ENCODE peak calls at places on chromosome 10, in four cellular contexts. K is SW480, D is NCI-H1092 treated with DMSO at 0.1 percent for 48 hours, S is HEK293T. E is an unnamed sample.

GRCh38 chr10:133453516-133454203 is at the start of gene SCART1:
- DNase-seq in K (no peak), D (no peak), S (no peak), E (no peak)

GRCh38 chr10:30051220-30051619 is 8.2 kb downstream of the JCAD start:
- DNase-seq in K (no peak), D (no peak), S (no peak), E (no peak)

GRCh38 chr10:119748871-119749270 is 23.0 kb downstream of the INPP5F start:
- DNase-seq in K (no peak), D (no peak), S (no peak), E (no peak)

GRCh38 chr10:66714741-66715140 is 211.1 kb upstream of the LRRTM3 start:
- DNase-seq in K (no peak), D (no peak), S (no peak), E (no peak)

GRCh38 chr10:11290156-11290890 is 272.7 kb downstream of the CELF2 start:
- DNase-seq in K (no peak), D (no peak), S (no peak), E (no peak)

GRCh38 chr10:6056411-6057135 is 5.6 kb downstream of the IL2RA start:
- DNase-seq in K (no peak), D (no peak), S (no peak), E (no peak)

GRCh38 chr10:89481662-89482061 is 53.7 kb downstream of the SLC16A12 start:
- DNase-seq in K (no peak), D (no peak), S (no peak), E (no peak)

GRCh38 chr10:121835376-121835775 is 92.5 kb downstream of the ATE1 start:
- DNase-seq in K (no peak), D (no peak), S (no peak), E (no peak)

E was measured in aorta.